ENCODE peak calls at places on chromosomes 13 and 19, in seven cellular contexts. One of them, this sample, is unnamed.

GRCh38 chr19:13621413-13621812 is 115.1 kb upstream of the CACNA1A start:
- DNase-seq in heart left ventricle: no peak
- DNase-seq in tibial nerve: no peak
- DNase-seq in GM12878: no peak
- DNase-seq in A549: peak; percentile 32
- DNase-seq in breast epithelium: peak; percentile 48
- DNase-seq in right lobe of liver: no peak
- DNase-seq in this sample: no peak

GRCh38 chr19:1269478-1270167 is 491 bp downstream of the CIRBP start:
- DNase-seq in heart left ventricle: peak; percentile 92
- DNase-seq in tibial nerve: peak; percentile 72
- DNase-seq in GM12878: no peak
- DNase-seq in A549: peak; percentile 86
- DNase-seq in breast epithelium: peak; percentile 86
- DNase-seq in right lobe of liver: peak; percentile 89
- DNase-seq in this sample: peak; percentile 89

GRCh38 chr19:3055741-3056453 is 6.4 kb downstream of the TLE5 start:
- DNase-seq in heart left ventricle: no peak
- DNase-seq in tibial nerve: no peak
- DNase-seq in GM12878: no peak
- DNase-seq in A549: peak; percentile 78
- DNase-seq in breast epithelium: peak; percentile 89
- DNase-seq in right lobe of liver: no peak
- DNase-seq in this sample: peak; percentile 92

GRCh38 chr13:33303885-33304284 is 18.3 kb upstream of the STARD13 start:
- DNase-seq in heart left ventricle: no peak
- DNase-seq in tibial nerve: no peak
- DNase-seq in GM12878: no peak
- DNase-seq in A549: peak; percentile 25
- DNase-seq in breast epithelium: no peak
- DNase-seq in right lobe of liver: no peak
- DNase-seq in this sample: no peak

GRCh38 chr19:10074153-10074552 is 12.0 kb upstream of the SHFL start:
- DNase-seq in heart left ventricle: no peak
- DNase-seq in tibial nerve: no peak
- DNase-seq in GM12878: no peak
- DNase-seq in A549: peak; percentile 62
- DNase-seq in breast epithelium: no peak
- DNase-seq in right lobe of liver: no peak
- DNase-seq in this sample: no peak

GRCh38 chr13:23724196-23724970 is 154.2 kb downstream of the TNFRSF19 start:
- DNase-seq in heart left ventricle: no peak
- DNase-seq in tibial nerve: no peak
- DNase-seq in GM12878: no peak
- DNase-seq in A549: no peak
- DNase-seq in breast epithelium: no peak
- DNase-seq in right lobe of liver: no peak
- DNase-seq in this sample: no peak

GRCh38 chr13:108610517-108610916 is 18.9 kb upstream of the MYO16 start:
- DNase-seq in heart left ventricle: no peak
- DNase-seq in tibial nerve: no peak
- DNase-seq in GM12878: no peak
- DNase-seq in A549: no peak
- DNase-seq in breast epithelium: no peak
- DNase-seq in right lobe of liver: no peak
- DNase-seq in this sample: no peak

GRCh38 chr13:51154029-51154555 is 43.0 kb upstream of the C13orf42 start:
- DNase-seq in heart left ventricle: no peak
- DNase-seq in tibial nerve: no peak
- DNase-seq in GM12878: no peak
- DNase-seq in A549: no peak
- DNase-seq in breast epithelium: no peak
- DNase-seq in right lobe of liver: no peak
- DNase-seq in this sample: no peak

GRCh38 chr13:32105653-32106313 is 74.2 kb downstream of the FRY start:
- DNase-seq in heart left ventricle: no peak
- DNase-seq in tibial nerve: no peak
- DNase-seq in GM12878: no peak
- DNase-seq in A549: no peak
- DNase-seq in breast epithelium: no peak
- DNase-seq in right lobe of liver: no peak
- DNase-seq in this sample: no peak

GRCh38 chr13:114167445-114167844 is 11.6 kb upstream of the CFAP97D2 start:
- DNase-seq in heart left ventricle: no peak
- DNase-seq in tibial nerve: no peak
- DNase-seq in GM12878: no peak
- DNase-seq in A549: no peak
- DNase-seq in breast epithelium: no peak
- DNase-seq in right lobe of liver: no peak
- DNase-seq in this sample: no peak

GRCh38 chr13:73708393-73708985 is 425.7 kb downstream of the KLF12 start:
- DNase-seq in heart left ventricle: no peak
- DNase-seq in tibial nerve: peak; percentile 17
- DNase-seq in GM12878: no peak
- DNase-seq in A549: peak; percentile 72
- DNase-seq in breast epithelium: no peak
- DNase-seq in right lobe of liver: no peak
- DNase-seq in this sample: peak; percentile 61

GRCh38 chr13:99655351-99656091 is 154.2 kb downstream of the TM9SF2 start:
- DNase-seq in heart left ventricle: no peak
- DNase-seq in tibial nerve: no peak
- DNase-seq in GM12878: no peak
- DNase-seq in A549: peak; percentile 96
- DNase-seq in breast epithelium: no peak
- DNase-seq in right lobe of liver: peak; percentile 94
- DNase-seq in this sample: no peak

GRCh38 chr19:28940751-28941500 is 272.0 kb downstream of the UQCRFS1 start:
- DNase-seq in heart left ventricle: no peak
- DNase-seq in tibial nerve: no peak
- DNase-seq in GM12878: no peak
- DNase-seq in A549: no peak
- DNase-seq in breast epithelium: no peak
- DNase-seq in right lobe of liver: no peak
- DNase-seq in this sample: no peak

GRCh38 chr13:97259787-97260641 is 37.9 kb downstream of the MBNL2 start:
- DNase-seq in heart left ventricle: peak; percentile 56
- DNase-seq in tibial nerve: no peak
- DNase-seq in GM12878: no peak
- DNase-seq in A549: peak; percentile 77
- DNase-seq in breast epithelium: no peak
- DNase-seq in right lobe of liver: no peak
- DNase-seq in this sample: no peak

GRCh38 chr19:15184776-15185175 is 16.0 kb downstream of the NOTCH3 start:
- DNase-seq in heart left ventricle: no peak
- DNase-seq in tibial nerve: no peak
- DNase-seq in GM12878: no peak
- DNase-seq in A549: no peak
- DNase-seq in breast epithelium: no peak
- DNase-seq in right lobe of liver: no peak
- DNase-seq in this sample: no peak

GRCh38 chr19:6744381-6745288 is 5.2 kb downstream of the TRIP10 start:
- DNase-seq in heart left ventricle: peak; percentile 94
- DNase-seq in tibial nerve: peak; percentile 79
- DNase-seq in GM12878: no peak
- DNase-seq in A549: peak; percentile 88
- DNase-seq in breast epithelium: peak; percentile 93
- DNase-seq in right lobe of liver: peak; percentile 79
- DNase-seq in this sample: peak; percentile 85

GRCh38 chr19:58368561-58369360 is 6.2 kb upstream of the ZNF497 start:
- DNase-seq in heart left ventricle: peak; percentile 10
- DNase-seq in tibial nerve: no peak
- DNase-seq in GM12878: no peak
- DNase-seq in A549: no peak
- DNase-seq in breast epithelium: no peak
- DNase-seq in right lobe of liver: no peak
- DNase-seq in this sample: no peak

GRCh38 chr19:16384688-16385087 is 60.1 kb downstream of the KLF2 start:
- DNase-seq in heart left ventricle: peak; percentile 39
- DNase-seq in tibial nerve: no peak
- DNase-seq in GM12878: no peak
- DNase-seq in A549: no peak
- DNase-seq in breast epithelium: no peak
- DNase-seq in right lobe of liver: peak; percentile 50
- DNase-seq in this sample: no peak

GRCh38 chr13:102555914-102556553 is 40.8 kb upstream of the TPP2 start:
- DNase-seq in heart left ventricle: no peak
- DNase-seq in tibial nerve: no peak
- DNase-seq in GM12878: no peak
- DNase-seq in A549: peak; percentile 30
- DNase-seq in breast epithelium: no peak
- DNase-seq in right lobe of liver: no peak
- DNase-seq in this sample: no peak

GRCh38 chr19:18904334-18905057 is 8.5 kb upstream of the CERS1 start:
- DNase-seq in heart left ventricle: no peak
- DNase-seq in tibial nerve: no peak
- DNase-seq in GM12878: no peak
- DNase-seq in A549: no peak
- DNase-seq in breast epithelium: no peak
- DNase-seq in right lobe of liver: peak; percentile 45
- DNase-seq in this sample: no peak

GRCh38 chr19:18905058-18905456 is 9.1 kb upstream of the CERS1 start:
- DNase-seq in heart left ventricle: no peak
- DNase-seq in tibial nerve: no peak
- DNase-seq in GM12878: no peak
- DNase-seq in A549: no peak
- DNase-seq in breast epithelium: no peak
- DNase-seq in right lobe of liver: peak; percentile 43
- DNase-seq in this sample: no peak

GRCh38 chr19:18903146-18904056 is 7.4 kb upstream of the CERS1 start:
- DNase-seq in heart left ventricle: no peak
- DNase-seq in tibial nerve: no peak
- DNase-seq in GM12878: no peak
- DNase-seq in A549: no peak
- DNase-seq in breast epithelium: no peak
- DNase-seq in right lobe of liver: peak; percentile 46
- DNase-seq in this sample: no peak

GRCh38 chr19:18906605-18907519 is 10.9 kb upstream of the CERS1 start:
- DNase-seq in heart left ventricle: no peak
- DNase-seq in tibial nerve: no peak
- DNase-seq in GM12878: no peak
- DNase-seq in A549: no peak
- DNase-seq in breast epithelium: no peak
- DNase-seq in right lobe of liver: no peak
- DNase-seq in this sample: no peak

DNA sequence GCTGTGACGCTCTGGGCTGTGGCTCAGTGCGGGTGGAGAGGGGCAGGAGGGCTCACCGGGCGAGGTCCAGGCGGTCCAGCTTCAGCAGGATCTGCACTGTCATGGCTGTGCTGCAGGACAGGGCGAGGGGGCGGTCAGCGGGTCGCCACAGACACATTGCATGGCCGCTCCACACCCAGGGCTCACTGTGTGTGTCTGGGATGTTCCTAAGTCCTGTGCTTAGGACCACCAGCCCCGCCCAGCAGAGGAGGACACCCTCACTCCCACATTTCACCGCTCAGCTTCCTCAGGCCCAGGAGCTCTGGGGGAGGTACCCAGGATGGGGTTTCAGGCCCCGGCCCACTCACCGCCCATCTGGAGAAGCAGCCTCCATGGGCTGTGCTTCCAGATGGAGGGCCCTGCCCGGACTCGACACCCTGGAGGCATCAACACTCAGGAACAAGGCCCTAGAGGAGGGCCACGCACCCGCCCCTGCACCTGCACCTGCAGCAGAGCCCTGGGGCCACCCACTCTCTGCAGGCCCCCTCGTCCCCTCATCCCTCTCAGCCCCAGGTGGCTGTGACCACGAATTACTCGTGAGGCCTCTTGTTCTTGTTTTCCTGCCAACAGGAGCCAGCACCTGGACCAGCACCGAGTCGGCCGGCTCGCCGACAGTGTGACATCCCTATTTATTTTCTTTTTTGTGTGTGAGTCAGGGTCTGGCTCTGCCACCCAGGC is 9.7 kb upstream of the CERS1 start:
- DNase-seq in heart left ventricle: no peak
- DNase-seq in tibial nerve: no peak
- DNase-seq in GM12878: no peak
- DNase-seq in A549: no peak
- DNase-seq in breast epithelium: no peak
- DNase-seq in right lobe of liver: peak; percentile 43
- DNase-seq in this sample: no peak
- TF ChIP-seq POLR2A in heart left ventricle: no peak
- TF ChIP-seq POLR2A in tibial nerve: no peak
- TF ChIP-seq POLR2A in GM12878: peak; percentile 72
- TF ChIP-seq POLR2A in A549: no peak
- TF ChIP-seq POLR2A in breast epithelium: no peak
- TF ChIP-seq POLR2A in right lobe of liver: no peak
- TF ChIP-seq POLR2A in this sample: no peak

GRCh38 chr19:45913874-45914830 is at the start of gene NANOS2:
- DNase-seq in heart left ventricle: peak; percentile 34
- DNase-seq in tibial nerve: no peak
- DNase-seq in GM12878: no peak
- DNase-seq in A549: peak; percentile 64
- DNase-seq in breast epithelium: no peak
- DNase-seq in right lobe of liver: no peak
- DNase-seq in this sample: no peak
- TF ChIP-seq CTCF in heart left ventricle: peak; percentile 19
- TF ChIP-seq CTCF in tibial nerve: no peak
- TF ChIP-seq CTCF in GM12878: peak; percentile 13
- TF ChIP-seq CTCF in A549: peak; percentile 21
- TF ChIP-seq CTCF in breast epithelium: no peak
- TF ChIP-seq CTCF in right lobe of liver: no peak
- TF ChIP-seq CTCF in this sample: no peak

GRCh38 chr13:111043575-111043982 is 71.5 kb upstream of the ARHGEF7 start:
- DNase-seq in heart left ventricle: peak; percentile 73
- DNase-seq in tibial nerve: no peak
- DNase-seq in GM12878: no peak
- DNase-seq in A549: no peak
- DNase-seq in breast epithelium: no peak
- DNase-seq in right lobe of liver: no peak
- DNase-seq in this sample: no peak

GRCh38 chr13:111045170-111045569 is 69.9 kb upstream of the ARHGEF7 start:
- DNase-seq in heart left ventricle: no peak
- DNase-seq in tibial nerve: no peak
- DNase-seq in GM12878: no peak
- DNase-seq in A549: no peak
- DNase-seq in breast epithelium: no peak
- DNase-seq in right lobe of liver: no peak
- DNase-seq in this sample: no peak

GRCh38 chr13:111044087-111044830 is 70.9 kb upstream of the ARHGEF7 start:
- DNase-seq in heart left ventricle: no peak
- DNase-seq in tibial nerve: no peak
- DNase-seq in GM12878: no peak
- DNase-seq in A549: no peak
- DNase-seq in breast epithelium: no peak
- DNase-seq in right lobe of liver: no peak
- DNase-seq in this sample: no peak

GRCh38 chr13:111040821-111041220 is 74.3 kb upstream of the ARHGEF7 start:
- DNase-seq in heart left ventricle: no peak
- DNase-seq in tibial nerve: no peak
- DNase-seq in GM12878: no peak
- DNase-seq in A549: no peak
- DNase-seq in breast epithelium: no peak
- DNase-seq in right lobe of liver: no peak
- DNase-seq in this sample: no peak

GRCh38 chr13:111042661-111043226 is 72.4 kb upstream of the ARHGEF7 start:
- DNase-seq in heart left ventricle: no peak
- DNase-seq in tibial nerve: no peak
- DNase-seq in GM12878: no peak
- DNase-seq in A549: no peak
- DNase-seq in breast epithelium: no peak
- DNase-seq in right lobe of liver: no peak
- DNase-seq in this sample: no peak
- TF ChIP-seq POLR2A in heart left ventricle: no peak
- TF ChIP-seq POLR2A in tibial nerve: no peak
- TF ChIP-seq POLR2A in GM12878: no peak
- TF ChIP-seq POLR2A in A549: no peak
- TF ChIP-seq POLR2A in breast epithelium: no peak
- TF ChIP-seq POLR2A in right lobe of liver: no peak
- TF ChIP-seq POLR2A in this sample: no peak

GRCh38 chr19:42634409-42635232 is 39.9 kb upstream of the CEACAM8 start:
- DNase-seq in heart left ventricle: no peak
- DNase-seq in tibial nerve: no peak
- DNase-seq in GM12878: no peak
- DNase-seq in A549: peak; percentile 71
- DNase-seq in breast epithelium: no peak
- DNase-seq in right lobe of liver: no peak
- DNase-seq in this sample: peak; percentile 57
- TF ChIP-seq CTCF in heart left ventricle: peak; percentile 29
- TF ChIP-seq CTCF in tibial nerve: no peak
- TF ChIP-seq CTCF in GM12878: peak; percentile 82
- TF ChIP-seq CTCF in A549: peak; percentile 88
- TF ChIP-seq CTCF in breast epithelium: no peak
- TF ChIP-seq CTCF in right lobe of liver: peak; percentile 51
- TF ChIP-seq CTCF in this sample: peak; percentile 67

This sample was measured in body of pancreas.